ENCODE peak calls at places on chromosome 2, in ten cellular contexts. V, W, X, B, N, O, Y, M, F and S are unnamed samples.

GRCh38 chr2:70517804-70518203 is 35.8 kb downstream of the TGFA start:
- DNase-seq in V (no peak), W (no peak), X (no peak), B (no peak), N (no peak), O (no peak), Y (no peak), M (no peak), F (no peak), S (no peak)

GRCh38 chr2:24360050-24360962 is at the start of gene ITSN2:
- DNase-seq in V (peak), W (peak), X (peak), B (peak), N (peak), O (peak), Y (no peak), M (peak), F (peak), S (peak)

GRCh38 chr2:29443627-29444026 is 328.4 kb downstream of the CLIP4 start:
- DNase-seq in V (no peak), W (no peak), X (no peak), B (no peak), N (no peak), O (peak), Y (peak), M (peak), F (no peak), S (no peak)

GRCh38 chr2:237143676-237144440 is 58.2 kb downstream of the COPS8 start:
- DNase-seq in V (peak), W (no peak), X (no peak), B (no peak), N (no peak), O (no peak), Y (no peak), M (no peak), F (no peak), S (peak)

GRCh38 chr2:1593371-1594205 is 150.7 kb downstream of the PXDN start:
- DNase-seq in V (peak), W (no peak), X (no peak), B (no peak), N (peak), O (peak), Y (no peak), M (peak), F (no peak), S (peak)

GRCh38 chr2:238948765-238949641 is 101.1 kb downstream of the TWIST2 start:
- DNase-seq in V (no peak), W (no peak), X (no peak), B (peak), N (no peak), O (no peak), Y (no peak), M (no peak), F (no peak), S (no peak)

GRCh38 chr2:46939596-46940359 is 24.2 kb upstream of the MCFD2 start:
- DNase-seq in V (no peak), W (no peak), X (no peak), B (no peak), N (no peak), O (no peak), Y (no peak), M (no peak), F (no peak), S (no peak)

GRCh38 chr2:46979611-46980010 is 64.0 kb upstream of the MCFD2 start:
- DNase-seq in V (no peak), W (peak), X (no peak), B (no peak), N (no peak), O (no peak), Y (no peak), M (no peak), F (peak), S (no peak)

GRCh38 chr2:126399001-126399400 is 257.0 kb upstream of the GYPC start:
- DNase-seq in V (no peak), W (no peak), X (no peak), B (no peak), N (no peak), O (no peak), Y (no peak), M (no peak), F (no peak), S (no peak)

GRCh38 chr2:6224267-6224666 is 532.1 kb downstream of the SOX11 start:
- DNase-seq in V (no peak), W (no peak), X (no peak), B (no peak), N (no peak), O (no peak), Y (no peak), M (no peak), F (no peak), S (no peak)

GRCh38 chr2:233832869-233833812 is 21.2 kb downstream of the HJURP start:
- DNase-seq in V (peak), W (no peak), X (peak), B (no peak), N (peak), O (no peak), Y (peak), M (peak), F (no peak), S (no peak)

GRCh38 chr2:181157326-181157725 is 176.9 kb downstream of the UBE2E3 start:
- DNase-seq in V (peak), W (no peak), X (no peak), B (no peak), N (no peak), O (no peak), Y (no peak), M (no peak), F (no peak), S (no peak)

GRCh38 chr2:45770773-45771172 is 119.3 kb downstream of the PRKCE start:
- DNase-seq in V (no peak), W (no peak), X (no peak), B (no peak), N (no peak), O (no peak), Y (no peak), M (no peak), F (no peak), S (no peak)

GRCh38 chr2:170222298-170222697 is 44.4 kb downstream of the MYO3B start:
- DNase-seq in V (peak), W (no peak), X (no peak), B (no peak), N (no peak), O (no peak), Y (no peak), M (no peak), F (no peak), S (no peak)